ENCODE peak calls at places on chromosomes 5 and 9, in eight cellular contexts. One of them, this sample, is unnamed.

GRCh38 chr9:25964239-25964638 is 286.0 kb upstream of the TUSC1 start:
- DNase-seq in HFF-Myc: peak
- DNase-seq in mucosa of descending colon: peak
- DNase-seq in AG08395: peak
- DNase-seq in stimulated activated CD8-positive, alpha-beta memory T cell treated with anti-CD3 and anti-CD28 coated beads, Interleukin-2, amount 100 ng/mL, for 48 hours: no peak
- DNase-seq in AG10803: peak
- DNase-seq in SW 1271: no peak
- DNase-seq in globus pallidus: peak
- DNase-seq in this sample: peak

GRCh38 chr5:94276751-94277150 is 341.7 kb downstream of the KIAA0825 start:
- DNase-seq in HFF-Myc: no peak
- DNase-seq in AG10803: peak
- DNase-seq in SW 1271: no peak
- DNase-seq in globus pallidus: no peak
- DNase-seq in mucosa of descending colon: no peak
- DNase-seq in AG08395: no peak
- DNase-seq in stimulated activated CD8-positive, alpha-beta memory T cell treated with anti-CD3 and anti-CD28 coated beads, Interleukin-2, amount 100 ng/mL, for 48 hours: no peak
- DNase-seq in this sample: no peak

GRCh38 chr9:37025381-37026084 is 8.5 kb downstream of the PAX5 start:
- DNase-seq in AG10803: no peak
- DNase-seq in AG08395: no peak
- DNase-seq in mucosa of descending colon: no peak
- DNase-seq in SW 1271: no peak
- DNase-seq in globus pallidus: no peak
- DNase-seq in HFF-Myc: no peak
- DNase-seq in stimulated activated CD8-positive, alpha-beta memory T cell treated with anti-CD3 and anti-CD28 coated beads, Interleukin-2, amount 100 ng/mL, for 48 hours: no peak
- DNase-seq in this sample: no peak

GRCh38 chr9:127561491-127562270 is 50.4 kb upstream of the STXBP1 start:
- DNase-seq in HFF-Myc: peak
- DNase-seq in globus pallidus: no peak
- DNase-seq in stimulated activated CD8-positive, alpha-beta memory T cell treated with anti-CD3 and anti-CD28 coated beads, Interleukin-2, amount 100 ng/mL, for 48 hours: no peak
- DNase-seq in AG10803: peak
- DNase-seq in AG08395: peak
- DNase-seq in mucosa of descending colon: peak
- DNase-seq in SW 1271: peak
- DNase-seq in this sample: no peak

GRCh38 chr5:74903165-74903787 is 37.1 kb upstream of the FAM169A start:
- DNase-seq in HFF-Myc: no peak
- DNase-seq in SW 1271: no peak
- DNase-seq in mucosa of descending colon: peak
- DNase-seq in globus pallidus: no peak
- DNase-seq in stimulated activated CD8-positive, alpha-beta memory T cell treated with anti-CD3 and anti-CD28 coated beads, Interleukin-2, amount 100 ng/mL, for 48 hours: no peak
- DNase-seq in AG10803: no peak
- DNase-seq in AG08395: no peak
- DNase-seq in this sample: peak

GRCh38 chr5:173688708-173689107 is 72.3 kb upstream of the BOD1 start:
- DNase-seq in AG10803: no peak
- DNase-seq in AG08395: no peak
- DNase-seq in stimulated activated CD8-positive, alpha-beta memory T cell treated with anti-CD3 and anti-CD28 coated beads, Interleukin-2, amount 100 ng/mL, for 48 hours: no peak
- DNase-seq in mucosa of descending colon: no peak
- DNase-seq in SW 1271: no peak
- DNase-seq in globus pallidus: no peak
- DNase-seq in HFF-Myc: no peak
- DNase-seq in this sample: no peak

GRCh38 chr9:124841422-124841821 is 11.8 kb upstream of the WDR38 start:
- DNase-seq in AG08395: no peak
- DNase-seq in AG10803: no peak
- DNase-seq in SW 1271: no peak
- DNase-seq in mucosa of descending colon: no peak
- DNase-seq in stimulated activated CD8-positive, alpha-beta memory T cell treated with anti-CD3 and anti-CD28 coated beads, Interleukin-2, amount 100 ng/mL, for 48 hours: no peak
- DNase-seq in globus pallidus: no peak
- DNase-seq in HFF-Myc: no peak
- DNase-seq in this sample: no peak

GRCh38 chr5:72245517-72246238 is 74.4 kb downstream of the MRPS27 start:
- DNase-seq in mucosa of descending colon: no peak
- DNase-seq in stimulated activated CD8-positive, alpha-beta memory T cell treated with anti-CD3 and anti-CD28 coated beads, Interleukin-2, amount 100 ng/mL, for 48 hours: no peak
- DNase-seq in globus pallidus: peak
- DNase-seq in HFF-Myc: no peak
- DNase-seq in AG10803: no peak
- DNase-seq in AG08395: no peak
- DNase-seq in SW 1271: no peak
- DNase-seq in this sample: peak

GRCh38 chr9:131657031-131657377 is 82.9 kb downstream of the RAPGEF1 start:
- DNase-seq in globus pallidus: no peak
- DNase-seq in HFF-Myc: no peak
- DNase-seq in mucosa of descending colon: no peak
- DNase-seq in AG08395: no peak
- DNase-seq in AG10803: no peak
- DNase-seq in SW 1271: no peak
- DNase-seq in stimulated activated CD8-positive, alpha-beta memory T cell treated with anti-CD3 and anti-CD28 coated beads, Interleukin-2, amount 100 ng/mL, for 48 hours: no peak
- DNase-seq in this sample: no peak

GRCh38 chr9:88694625-88695024 is 159.6 kb downstream of the NXNL2 start:
- DNase-seq in stimulated activated CD8-positive, alpha-beta memory T cell treated with anti-CD3 and anti-CD28 coated beads, Interleukin-2, amount 100 ng/mL, for 48 hours: no peak
- DNase-seq in globus pallidus: no peak
- DNase-seq in AG10803: peak
- DNase-seq in mucosa of descending colon: no peak
- DNase-seq in AG08395: peak
- DNase-seq in HFF-Myc: no peak
- DNase-seq in SW 1271: no peak
- DNase-seq in this sample: peak

GRCh38 chr5:149320791-149321330 is 24.4 kb upstream of the GRPEL2 start:
- DNase-seq in AG10803: peak
- DNase-seq in mucosa of descending colon: peak
- DNase-seq in SW 1271: no peak
- DNase-seq in HFF-Myc: peak
- DNase-seq in stimulated activated CD8-positive, alpha-beta memory T cell treated with anti-CD3 and anti-CD28 coated beads, Interleukin-2, amount 100 ng/mL, for 48 hours: no peak
- DNase-seq in globus pallidus: peak
- DNase-seq in AG08395: peak
- DNase-seq in this sample: peak

GRCh38 chr9:89812556-89813181 is 207.9 kb downstream of the GADD45G start:
- DNase-seq in AG08395: no peak
- DNase-seq in stimulated activated CD8-positive, alpha-beta memory T cell treated with anti-CD3 and anti-CD28 coated beads, Interleukin-2, amount 100 ng/mL, for 48 hours: no peak
- DNase-seq in HFF-Myc: no peak
- DNase-seq in mucosa of descending colon: no peak
- DNase-seq in globus pallidus: no peak
- DNase-seq in AG10803: no peak
- DNase-seq in SW 1271: no peak
- DNase-seq in this sample: no peak

GRCh38 chr5:66769839-66770617 is 173.8 kb downstream of the MAST4 start:
- DNase-seq in AG08395: no peak
- DNase-seq in mucosa of descending colon: peak
- DNase-seq in SW 1271: no peak
- DNase-seq in AG10803: no peak
- DNase-seq in stimulated activated CD8-positive, alpha-beta memory T cell treated with anti-CD3 and anti-CD28 coated beads, Interleukin-2, amount 100 ng/mL, for 48 hours: no peak
- DNase-seq in globus pallidus: peak
- DNase-seq in HFF-Myc: no peak
- DNase-seq in this sample: peak

GRCh38 chr9:127451681-127452480 is 571 bp downstream of the LRSAM1 start:
- DNase-seq in mucosa of descending colon: peak
- DNase-seq in stimulated activated CD8-positive, alpha-beta memory T cell treated with anti-CD3 and anti-CD28 coated beads, Interleukin-2, amount 100 ng/mL, for 48 hours: peak
- DNase-seq in AG10803: no peak
- DNase-seq in SW 1271: peak
- DNase-seq in AG08395: peak
- DNase-seq in HFF-Myc: peak
- DNase-seq in globus pallidus: peak
- DNase-seq in this sample: peak

GRCh38 chr9:135023389-135023788 is 64.1 kb upstream of the OLFM1 start:
- DNase-seq in stimulated activated CD8-positive, alpha-beta memory T cell treated with anti-CD3 and anti-CD28 coated beads, Interleukin-2, amount 100 ng/mL, for 48 hours: no peak
- DNase-seq in HFF-Myc: no peak
- DNase-seq in SW 1271: peak
- DNase-seq in AG10803: no peak
- DNase-seq in mucosa of descending colon: no peak
- DNase-seq in globus pallidus: no peak
- DNase-seq in AG08395: no peak
- DNase-seq in this sample: no peak

GRCh38 chr9:37413311-37413710 is 9.2 kb upstream of the GRHPR start:
- DNase-seq in globus pallidus: no peak
- DNase-seq in AG08395: no peak
- DNase-seq in stimulated activated CD8-positive, alpha-beta memory T cell treated with anti-CD3 and anti-CD28 coated beads, Interleukin-2, amount 100 ng/mL, for 48 hours: no peak
- DNase-seq in SW 1271: no peak
- DNase-seq in HFF-Myc: no peak
- DNase-seq in mucosa of descending colon: no peak
- DNase-seq in AG10803: no peak
- DNase-seq in this sample: no peak

GRCh38 chr5:132064738-132065331 is 4.4 kb downstream of the IL3 start:
- DNase-seq in globus pallidus: peak
- DNase-seq in AG10803: peak
- DNase-seq in SW 1271: peak
- DNase-seq in HFF-Myc: peak
- DNase-seq in mucosa of descending colon: peak
- DNase-seq in stimulated activated CD8-positive, alpha-beta memory T cell treated with anti-CD3 and anti-CD28 coated beads, Interleukin-2, amount 100 ng/mL, for 48 hours: peak
- DNase-seq in AG08395: peak
- DNase-seq in this sample: peak

GRCh38 chr5:55919625-55920024 is 68.5 kb downstream of the IL31RA start:
- DNase-seq in SW 1271: no peak
- DNase-seq in stimulated activated CD8-positive, alpha-beta memory T cell treated with anti-CD3 and anti-CD28 coated beads, Interleukin-2, amount 100 ng/mL, for 48 hours: no peak
- DNase-seq in HFF-Myc: no peak
- DNase-seq in AG10803: no peak
- DNase-seq in AG08395: no peak
- DNase-seq in mucosa of descending colon: no peak
- DNase-seq in globus pallidus: no peak
- DNase-seq in this sample: no peak

GRCh38 chr9:126989847-126990821 is 75.6 kb downstream of the RALGPS1 start:
- DNase-seq in globus pallidus: peak
- DNase-seq in HFF-Myc: no peak
- DNase-seq in mucosa of descending colon: peak
- DNase-seq in AG08395: no peak
- DNase-seq in stimulated activated CD8-positive, alpha-beta memory T cell treated with anti-CD3 and anti-CD28 coated beads, Interleukin-2, amount 100 ng/mL, for 48 hours: no peak
- DNase-seq in AG10803: peak
- DNase-seq in SW 1271: no peak
- DNase-seq in this sample: peak

GRCh38 chr9:135105938-135106491 is 18.5 kb downstream of the OLFM1 start:
- DNase-seq in globus pallidus: no peak
- DNase-seq in AG08395: no peak
- DNase-seq in HFF-Myc: no peak
- DNase-seq in stimulated activated CD8-positive, alpha-beta memory T cell treated with anti-CD3 and anti-CD28 coated beads, Interleukin-2, amount 100 ng/mL, for 48 hours: no peak
- DNase-seq in mucosa of descending colon: no peak
- DNase-seq in SW 1271: no peak
- DNase-seq in AG10803: no peak
- DNase-seq in this sample: no peak

GRCh38 chr9:93684806-93685553 is 108.6 kb downstream of the PHF2 start:
- DNase-seq in SW 1271: no peak
- DNase-seq in HFF-Myc: no peak
- DNase-seq in AG08395: no peak
- DNase-seq in AG10803: peak
- DNase-seq in mucosa of descending colon: no peak
- DNase-seq in stimulated activated CD8-positive, alpha-beta memory T cell treated with anti-CD3 and anti-CD28 coated beads, Interleukin-2, amount 100 ng/mL, for 48 hours: no peak
- DNase-seq in globus pallidus: no peak
- DNase-seq in this sample: no peak

GRCh38 chr5:17151686-17152085 is 65.7 kb upstream of the BASP1 start:
- DNase-seq in AG10803: no peak
- DNase-seq in globus pallidus: no peak
- DNase-seq in SW 1271: no peak
- DNase-seq in AG08395: no peak
- DNase-seq in stimulated activated CD8-positive, alpha-beta memory T cell treated with anti-CD3 and anti-CD28 coated beads, Interleukin-2, amount 100 ng/mL, for 48 hours: no peak
- DNase-seq in mucosa of descending colon: no peak
- DNase-seq in HFF-Myc: no peak
- DNase-seq in this sample: no peak

GRCh38 chr9:89975586-89975985 is 370.8 kb downstream of the GADD45G start:
- DNase-seq in stimulated activated CD8-positive, alpha-beta memory T cell treated with anti-CD3 and anti-CD28 coated beads, Interleukin-2, amount 100 ng/mL, for 48 hours: no peak
- DNase-seq in SW 1271: no peak
- DNase-seq in mucosa of descending colon: no peak
- DNase-seq in AG10803: no peak
- DNase-seq in globus pallidus: no peak
- DNase-seq in AG08395: no peak
- DNase-seq in HFF-Myc: no peak
- DNase-seq in this sample: no peak

GRCh38 chr9:98191615-98192502 is 578 bp downstream of the CORO2A start:
- DNase-seq in AG10803: no peak
- DNase-seq in AG08395: no peak
- DNase-seq in HFF-Myc: no peak
- DNase-seq in SW 1271: no peak
- DNase-seq in stimulated activated CD8-positive, alpha-beta memory T cell treated with anti-CD3 and anti-CD28 coated beads, Interleukin-2, amount 100 ng/mL, for 48 hours: no peak
- DNase-seq in globus pallidus: no peak
- DNase-seq in mucosa of descending colon: peak
- DNase-seq in this sample: no peak

GRCh38 chr9:88826651-88827245 is 164.5 kb upstream of the S1PR3 start:
- DNase-seq in AG10803: peak
- DNase-seq in AG08395: peak
- DNase-seq in stimulated activated CD8-positive, alpha-beta memory T cell treated with anti-CD3 and anti-CD28 coated beads, Interleukin-2, amount 100 ng/mL, for 48 hours: no peak
- DNase-seq in mucosa of descending colon: no peak
- DNase-seq in globus pallidus: no peak
- DNase-seq in SW 1271: no peak
- DNase-seq in HFF-Myc: no peak
- DNase-seq in this sample: no peak

GRCh38 chr9:101311759-101312420 is 72.9 kb downstream of the BAAT start:
- DNase-seq in HFF-Myc: peak
- DNase-seq in AG08395: peak
- DNase-seq in globus pallidus: peak
- DNase-seq in mucosa of descending colon: peak
- DNase-seq in SW 1271: peak
- DNase-seq in stimulated activated CD8-positive, alpha-beta memory T cell treated with anti-CD3 and anti-CD28 coated beads, Interleukin-2, amount 100 ng/mL, for 48 hours: no peak
- DNase-seq in AG10803: peak
- DNase-seq in this sample: peak

GRCh38 chr5:172303996-172304335 is 20.4 kb upstream of the UBTD2 start:
- DNase-seq in SW 1271: no peak
- DNase-seq in mucosa of descending colon: no peak
- DNase-seq in HFF-Myc: no peak
- DNase-seq in stimulated activated CD8-positive, alpha-beta memory T cell treated with anti-CD3 and anti-CD28 coated beads, Interleukin-2, amount 100 ng/mL, for 48 hours: no peak
- DNase-seq in AG08395: no peak
- DNase-seq in globus pallidus: no peak
- DNase-seq in AG10803: no peak
- DNase-seq in this sample: no peak

GRCh38 chr5:156934450-156935211 is 28.4 kb downstream of the TIMD4 start:
- DNase-seq in AG10803: peak
- DNase-seq in mucosa of descending colon: peak
- DNase-seq in SW 1271: peak
- DNase-seq in stimulated activated CD8-positive, alpha-beta memory T cell treated with anti-CD3 and anti-CD28 coated beads, Interleukin-2, amount 100 ng/mL, for 48 hours: peak
- DNase-seq in globus pallidus: peak
- DNase-seq in HFF-Myc: no peak
- DNase-seq in AG08395: peak
- DNase-seq in this sample: peak

GRCh38 chr5:164801910-164802309 is 1296.5 kb downstream of the MAT2B start:
- DNase-seq in mucosa of descending colon: no peak
- DNase-seq in stimulated activated CD8-positive, alpha-beta memory T cell treated with anti-CD3 and anti-CD28 coated beads, Interleukin-2, amount 100 ng/mL, for 48 hours: no peak
- DNase-seq in AG08395: no peak
- DNase-seq in HFF-Myc: no peak
- DNase-seq in SW 1271: no peak
- DNase-seq in globus pallidus: no peak
- DNase-seq in AG10803: no peak
- DNase-seq in this sample: no peak

GRCh38 chr5:84381501-84382362 is 2.9 kb downstream of the EDIL3 start:
- DNase-seq in AG10803: no peak
- DNase-seq in globus pallidus: peak
- DNase-seq in AG08395: no peak
- DNase-seq in stimulated activated CD8-positive, alpha-beta memory T cell treated with anti-CD3 and anti-CD28 coated beads, Interleukin-2, amount 100 ng/mL, for 48 hours: no peak
- DNase-seq in mucosa of descending colon: peak
- DNase-seq in SW 1271: no peak
- DNase-seq in HFF-Myc: no peak
- DNase-seq in this sample: peak

GRCh38 chr5:87826507-87826906 is 413.8 kb upstream of the CCNH start:
- DNase-seq in globus pallidus: no peak
- DNase-seq in stimulated activated CD8-positive, alpha-beta memory T cell treated with anti-CD3 and anti-CD28 coated beads, Interleukin-2, amount 100 ng/mL, for 48 hours: no peak
- DNase-seq in SW 1271: no peak
- DNase-seq in AG08395: no peak
- DNase-seq in AG10803: no peak
- DNase-seq in mucosa of descending colon: no peak
- DNase-seq in HFF-Myc: no peak
- DNase-seq in this sample: no peak

GRCh38 chr9:72579190-72579589 is 57.8 kb downstream of the TMC1 start:
- DNase-seq in stimulated activated CD8-positive, alpha-beta memory T cell treated with anti-CD3 and anti-CD28 coated beads, Interleukin-2, amount 100 ng/mL, for 48 hours: no peak
- DNase-seq in AG10803: peak
- DNase-seq in mucosa of descending colon: peak
- DNase-seq in globus pallidus: no peak
- DNase-seq in HFF-Myc: no peak
- DNase-seq in SW 1271: peak
- DNase-seq in AG08395: peak
- DNase-seq in this sample: no peak

GRCh38 chr9:121895836-121896544 is 197.1 kb downstream of the TTLL11 start:
- DNase-seq in stimulated activated CD8-positive, alpha-beta memory T cell treated with anti-CD3 and anti-CD28 coated beads, Interleukin-2, amount 100 ng/mL, for 48 hours: no peak
- DNase-seq in AG10803: peak
- DNase-seq in mucosa of descending colon: peak
- DNase-seq in globus pallidus: no peak
- DNase-seq in HFF-Myc: no peak
- DNase-seq in SW 1271: no peak
- DNase-seq in AG08395: no peak
- DNase-seq in this sample: no peak

GRCh38 chr9:98795295-98795955 is 930 bp downstream of the ANKS6 start:
- DNase-seq in stimulated activated CD8-positive, alpha-beta memory T cell treated with anti-CD3 and anti-CD28 coated beads, Interleukin-2, amount 100 ng/mL, for 48 hours: no peak
- DNase-seq in globus pallidus: no peak
- DNase-seq in AG10803: no peak
- DNase-seq in AG08395: no peak
- DNase-seq in mucosa of descending colon: no peak
- DNase-seq in HFF-Myc: no peak
- DNase-seq in SW 1271: no peak
- DNase-seq in this sample: no peak

This sample was measured in pons.